ENCODE peak calls at places on chromosomes 7 and 10, in four cellular contexts. N is occipital lobe; A is CD4-positive, alpha-beta T cell; X is GM10248. E is an unnamed sample.

GRCh38 chr7:100488333-100489095 is 4.8 kb downstream of the NYAP1 start:
- DNase-seq in N (no peak), A (no peak), X (peak), E (no peak)

GRCh38 chr7:108461855-108462254 is 5.6 kb upstream of the NRCAM start:
- DNase-seq in N (no peak), X (no peak), A (no peak), E (no peak)

GRCh38 chr7:28038175-28038855 is 142.3 kb downstream of the JAZF1 start:
- DNase-seq in X (no peak), A (no peak), N (no peak), E (no peak)

GRCh38 chr7:140611641-140612040 is 29.0 kb downstream of the DENND2A start:
- DNase-seq in A (no peak), X (no peak), N (no peak), E (no peak)

GRCh38 chr7:52017802-52018679 is 701.4 kb upstream of the COBL start:
- DNase-seq in N (no peak), X (peak), A (no peak), E (no peak)

GRCh38 chr10:130300608-130301025 is 164.4 kb downstream of the GLRX3 start:
- DNase-seq in A (peak), X (no peak), N (no peak), E (no peak)

GRCh38 chr7:74023037-74023436 is 4.9 kb upstream of the ELN start:
- DNase-seq in A (no peak), X (no peak), N (no peak), E (no peak)

GRCh38 chr10:5449823-5450222 is 37.5 kb downstream of the NET1 start:
- DNase-seq in N (no peak), A (no peak), X (no peak), E (no peak)

E was measured in GM06990.